ENCODE peak calls at places on chromosomes 3 and 15, in four cellular contexts. G, N, B and H are unnamed samples.

GRCh38 chr3:57815034-57815433 is 58.9 kb downstream of the SLMAP start:
- DNase-seq in G (peak), N (no peak), B (no peak), H (no peak)

GRCh38 chr15:88701561-88702095 is 62.8 kb downstream of the ISG20 start:
- DNase-seq in G (no peak), N (no peak), B (no peak), H (no peak)

GRCh38 chr3:125310623-125311076 is 64.5 kb downstream of the ZNF148 start:
- DNase-seq in G (peak), N (no peak), B (no peak), H (no peak)

GRCh38 chr15:38688761-38689160 is 124.1 kb upstream of the RASGRP1 start:
- DNase-seq in G (peak), N (no peak), B (no peak), H (no peak)

GRCh38 chr15:59632714-59633113 is 21.1 kb downstream of the GCNT3 start:
- DNase-seq in G (no peak), N (no peak), B (no peak), H (no peak)

GRCh38 chr3:194137314-194138097 is 1.6 kb downstream of the HES1 start:
- DNase-seq in G (peak), N (peak), B (peak), H (peak)

GRCh38 chr3:23807161-23808015 is 1.6 kb downstream of the UBE2E1 start:
- DNase-seq in G (no peak), N (no peak), B (peak), H (no peak)

GRCh38 chr3:128698211-128699011 is 27.6 kb upstream of the RAB7A start:
- DNase-seq in G (peak), N (no peak), B (peak), H (peak)

GRCh38 chr15:34725565-34725964 is 29.2 kb downstream of the GJD2 start:
- DNase-seq in G (no peak), N (no peak), B (peak), H (no peak)

GRCh38 chr15:96053039-96054021 is 277.2 kb upstream of the NR2F2 start:
- DNase-seq in G (no peak), N (peak), B (no peak), H (peak)

GRCh38 chr3:14203521-14204079 is 25.0 kb downstream of the LSM3 start:
- DNase-seq in G (peak), N (peak), B (peak), H (peak)

GRCh38 chr3:152302521-152303021 is 33.8 kb downstream of the MBNL1 start:
- DNase-seq in G (no peak), N (peak), B (peak), H (peak)